ENCODE peak calls at places on chromosomes 5 and 9, in nine cellular contexts. M is CD8-positive, alpha-beta T cell; P is thoracic aorta; K is mammary epithelial cell; N is ovary; G is fibroblast of pulmonary artery; D is left ventricle myocardium inferior; V is heart right ventricle; E is astrocyte of the cerebellum. R is an unnamed sample.

GRCh38 chr5:76371955-76372319 is 31.1 kb upstream of the IQGAP2 start:
- DNase-seq in G (no peak), V (no peak), P (no peak), K (peak; percentile 17), M (no peak), N (no peak), D (no peak), E (no peak), R (no peak)

GRCh38 chr5:78696637-78697036 is 48.1 kb upstream of the LHFPL2 start:
- DNase-seq in K (no peak), M (no peak), P (no peak), G (no peak), D (no peak), E (no peak), V (no peak), N (no peak), R (no peak)

GRCh38 chr5:176784218-176785165 is 25.9 kb upstream of the UNC5A start:
- DNase-seq in V (no peak), E (peak; percentile 15), M (no peak), K (peak; percentile 86), G (peak; percentile 82), D (no peak), N (no peak), P (no peak), R (peak; percentile 66)

GRCh38 chr9:19085295-19085694 is 17.4 kb downstream of the HAUS6 start:
- DNase-seq in N (no peak), D (no peak), P (no peak), V (no peak), E (no peak), M (no peak), G (peak; percentile 16), K (no peak), R (no peak)

GRCh38 chr9:114894801-114895433 is 35.5 kb downstream of the TNFSF8 start:
- DNase-seq in E (peak; percentile 51), V (no peak), P (no peak), D (no peak), G (peak; percentile 98), K (peak; percentile 88), N (no peak), M (no peak), R (peak; percentile 93)

GRCh38 chr9:86202338-86202882 is 57.0 kb downstream of the C9orf153 start:
- DNase-seq in E (peak; percentile 9), V (no peak), G (peak; percentile 63), M (no peak), D (no peak), K (peak; percentile 25), P (no peak), N (no peak), R (peak; percentile 61)

GRCh38 chr5:170971-171800 is 20.1 kb upstream of the LRRC14B start:
- DNase-seq in D (no peak), K (no peak), E (peak; percentile 18), M (no peak), P (no peak), G (no peak), V (no peak), N (peak; percentile 94), R (no peak)

GRCh38 chr5:53069626-53070025 is 39.9 kb downstream of the MOCS2 start:
- DNase-seq in K (peak; percentile 39), D (no peak), E (peak; percentile 95), M (no peak), V (no peak), P (no peak), G (peak; percentile 88), N (no peak), R (peak; percentile 95)

GRCh38 chr5:1536298-1537165 is 12.8 kb upstream of the LPCAT1 start:
- DNase-seq in P (no peak), M (peak; percentile 78), K (no peak), D (no peak), E (no peak), N (peak; percentile 4), V (no peak), G (no peak), R (no peak)

GRCh38 chr9:92882276-92882675 is 4.4 kb upstream of the ZNF484 start:
- DNase-seq in M (no peak), N (no peak), D (no peak), G (no peak), V (no peak), E (no peak), P (no peak), K (no peak), R (no peak)

GRCh38 chr9:92875373-92875772 is 2.5 kb downstream of the ZNF484 start:
- DNase-seq in D (no peak), E (no peak), P (no peak), G (no peak), N (no peak), V (no peak), M (no peak), K (no peak), R (no peak)

GRCh38 chr9:92877531-92878430 is at the start of gene ZNF484:
- DNase-seq in K (peak; percentile 96), V (peak; percentile 94), P (peak; percentile 93), E (peak; percentile 97), G (peak; percentile 99), D (peak; percentile 96), M (peak; percentile 98), N (peak; percentile 98), R (peak; percentile 98)
- H3K4me3 ChIP-seq in K (peak within 1 kb of the TSS; percentile 80), V (peak within 1 kb of the TSS; percentile 70), P (peak within 1 kb of the TSS; percentile 93), E (peak within 1 kb of the TSS; percentile 65), G (peak within 1 kb of the TSS; percentile 76), D (peak within 1 kb of the TSS; percentile 76), M (peak within 1 kb of the TSS; percentile 76), N (peak within 1 kb of the TSS; percentile 58), R (peak within 1 kb of the TSS; percentile 84)

GRCh38 chr9:91937727-91938126 is 12.3 kb downstream of the ROR2 start:
- DNase-seq in E (no peak), P (no peak), M (no peak), D (no peak), V (no peak), N (no peak), G (no peak), K (no peak), R (no peak)

GRCh38 chr9:91939953-91940352 is 10.1 kb downstream of the ROR2 start:
- DNase-seq in K (no peak), D (no peak), E (no peak), G (no peak), M (no peak), P (no peak), V (no peak), N (no peak), R (no peak)

GRCh38 chr9:91935805-91936204 is 14.2 kb downstream of the ROR2 start:
- DNase-seq in D (no peak), E (no peak), P (no peak), N (no peak), K (no peak), M (no peak), G (no peak), V (no peak), R (no peak)

GRCh38 chr9:91935066-91935729 is 14.8 kb downstream of the ROR2 start:
- DNase-seq in G (no peak), D (no peak), E (no peak), K (no peak), V (no peak), N (no peak), M (no peak), P (no peak), R (no peak)

GRCh38 chr9:91937031-91937430 is 13.0 kb downstream of the ROR2 start:
- DNase-seq in G (no peak), M (no peak), N (no peak), P (no peak), V (no peak), D (no peak), E (no peak), K (no peak), R (no peak)
- TF ChIP-seq CTCF in G (no peak), M (no peak), N (no peak), P (no peak), V (no peak), D (no peak), E (no peak), K (no peak), R (no peak)

GRCh38 chr5:157729858-157730257 is 1.4 kb upstream of the THG1L start:
- DNase-seq in N (no peak), E (no peak), G (no peak), K (no peak), P (no peak), M (no peak), V (no peak), D (no peak), R (no peak)
- H3K4me3 ChIP-seq in N (no peak overlapping the region), E (no peak overlapping the region), G (no peak overlapping the region), K (no peak overlapping the region), P (no peak overlapping the region), M (no peak overlapping the region), V (no peak overlapping the region), D (no peak overlapping the region), R (no peak overlapping the region)

GRCh38 chr5:66498791-66499207 is 97.4 kb upstream of the MAST4 start:
- DNase-seq in K (peak; percentile 42), P (no peak), M (no peak), D (no peak), N (no peak), G (peak; percentile 60), V (no peak), E (no peak), R (no peak)
- TF ChIP-seq CTCF in K (peak; percentile 15), P (no peak), M (no peak), D (peak; percentile 53), N (no peak), G (peak; percentile 61), V (peak; percentile 37), E (peak; percentile 7), R (no peak)

DNA sequence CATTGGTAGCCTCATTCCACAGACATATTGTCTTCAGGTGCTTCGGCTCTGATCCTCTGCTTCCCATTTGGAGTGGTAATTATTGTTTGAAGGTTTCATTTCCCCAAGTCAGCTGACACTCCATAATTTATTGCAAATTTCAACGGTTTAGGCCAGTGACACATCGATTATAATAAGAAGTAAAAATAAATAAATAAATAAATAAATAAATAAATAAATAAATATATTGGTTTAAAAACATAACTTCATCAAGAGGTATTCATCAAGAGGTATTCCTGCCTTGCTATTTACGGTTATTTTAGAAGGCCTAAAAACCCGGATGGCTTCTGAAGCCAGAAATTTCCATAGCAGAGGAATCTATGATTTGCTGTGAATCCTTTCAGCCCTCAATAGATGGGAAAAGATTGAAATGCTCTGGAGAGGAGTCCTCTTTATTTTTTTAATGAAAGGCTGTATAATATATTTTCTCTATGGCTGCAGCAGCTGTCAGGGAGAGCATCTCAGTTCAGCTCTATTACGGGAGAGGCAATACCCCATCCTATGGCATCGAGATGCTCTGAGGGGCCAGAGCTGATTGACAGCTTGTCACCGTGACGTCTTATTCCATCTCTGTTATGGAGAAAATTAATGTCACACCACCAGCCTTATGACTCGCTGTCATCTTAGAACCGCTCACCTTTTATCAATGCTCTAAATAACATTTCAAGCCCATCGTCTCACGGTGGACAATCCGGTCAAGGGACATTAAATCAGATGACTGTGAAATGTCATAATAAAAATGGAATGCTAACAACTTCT is 273.3 kb downstream of the SLF1 start:
- DNase-seq in N (no peak), M (no peak), D (no peak), V (no peak), E (no peak), P (no peak), G (no peak), K (no peak), R (no peak)
- H3K4me3 ChIP-seq in N (no peak overlapping the region), M (no peak overlapping the region), D (no peak overlapping the region), V (no peak overlapping the region), E (no peak overlapping the region), P (no peak overlapping the region), G (no peak overlapping the region), K (no peak overlapping the region), R (no peak overlapping the region)

GRCh38 chr9:77944556-77945261 is 86.9 kb downstream of the GNAQ start:
- DNase-seq in N (no peak), E (no peak), M (no peak), G (no peak), K (no peak), D (no peak), V (no peak), P (no peak), R (no peak)
- TF ChIP-seq CTCF in N (no peak), E (peak; percentile 41), M (no peak), G (peak; percentile 2), K (no peak), D (peak; percentile 42), V (peak; percentile 8), P (no peak), R (peak; percentile 14)

GRCh38 chr5:180120221-180121101 is 48.9 kb upstream of the RNF130 start:
- DNase-seq in E (no peak), N (no peak), M (peak; percentile 25), D (no peak), K (no peak), V (peak; percentile 5), G (no peak), P (no peak), R (no peak)
- H3K4me3 ChIP-seq in E (no peak overlapping the region), N (no peak overlapping the region), M (no peak overlapping the region), D (no peak overlapping the region), K (no peak overlapping the region), V (no peak overlapping the region), G (no peak overlapping the region), P (no peak overlapping the region), R (no peak overlapping the region)